ENCODE peak calls at places on chromosomes 13 and 19, in four cellular contexts. B is K562, Q is SK-N-SH, G is GM12878. R is an unnamed sample.

GRCh38 chr19:34681478-34681877 is 4.0 kb downstream of the ZNF302 start:
- DNase-seq in B (no peak), Q (no peak), G (no peak), R (no peak)

GRCh38 chr13:47287291-47287751 is 390.5 kb upstream of the HTR2A start:
- DNase-seq in Q (no peak), G (no peak), B (no peak), R (no peak)

GRCh38 chr19:50209131-50209530 is 5.7 kb downstream of the MYH14 start:
- DNase-seq in B (no peak), Q (no peak), G (no peak), R (no peak)

GRCh38 chr19:46574533-46574932 is 26.6 kb upstream of the CALM3 start:
- DNase-seq in Q (peak; percentile 21), B (peak; percentile 59), G (no peak), R (no peak)

GRCh38 chr19:658916-659839 is 3.8 kb downstream of the RNF126 start:
- DNase-seq in Q (no peak), B (no peak), G (no peak), R (no peak)

GRCh38 chr19:18543814-18544475 is 572 bp upstream of the FKBP8 start:
- DNase-seq in B (peak; percentile 99), Q (no peak), G (peak; percentile 72), R (peak; percentile 23)

GRCh38 chr13:73090116-73090811 is 31.5 kb downstream of the KLF5 start:
- DNase-seq in Q (no peak), B (peak; percentile 45), G (no peak), R (peak; percentile 95)

GRCh38 chr19:47272448-47273312 is 2.0 kb upstream of the INAFM1 start:
- DNase-seq in G (no peak), B (peak; percentile 84), Q (no peak), R (no peak)

GRCh38 chr19:39496063-39496462 is 2.7 kb upstream of the DLL3 start:
- DNase-seq in B (no peak), G (no peak), Q (no peak), R (no peak)

GRCh38 chr13:100274942-100275506 is 186.1 kb downstream of the PCCA start:
- DNase-seq in B (peak; percentile 9), G (no peak), Q (no peak), R (peak; percentile 3)

GRCh38 chr19:54114340-54114826 is 1.1 kb downstream of the TFPT start:
- DNase-seq in G (no peak), Q (peak; percentile 52), B (peak; percentile 21), R (no peak)

GRCh38 chr19:35313614-35314013 is 15.4 kb upstream of the CD22 start:
- DNase-seq in B (no peak), G (no peak), Q (no peak), R (no peak)

GRCh38 chr13:102870677-102871415 is 25.0 kb downstream of the ERCC5 start:
- DNase-seq in G (no peak), B (peak; percentile 58), Q (peak; percentile 79), R (peak; percentile 39)

GRCh38 chr19:17479325-17479791 is 9.0 kb downstream of the SLC27A1 start:
- DNase-seq in Q (no peak), G (no peak), B (no peak), R (no peak)

GRCh38 chr19:55189424-55189823 is 9.3 kb upstream of the SYT5 start:
- DNase-seq in B (no peak), G (no peak), Q (no peak), R (no peak)

GRCh38 chr19:12159773-12160414 is 3.0 kb upstream of the ZNF136 start:
- DNase-seq in G (no peak), Q (peak; percentile 48), B (no peak), R (no peak)

GRCh38 chr19:33186431-33186830 is 7.7 kb upstream of the LRP3 start:
- DNase-seq in G (no peak), Q (no peak), B (no peak), R (no peak)

GRCh38 chr13:113427562-113428468 is 25.5 kb downstream of the ADPRHL1 start:
- DNase-seq in G (no peak), Q (no peak), B (no peak), R (no peak)

GRCh38 chr13:112980441-112980840 is 11.4 kb downstream of the MCF2L start:
- DNase-seq in Q (peak; percentile 85), G (no peak), B (no peak), R (no peak)

GRCh38 chr19:46787331-46788100 is 878 bp downstream of the SLC1A5 start:
- DNase-seq in Q (peak; percentile 74), G (no peak), B (peak; percentile 67), R (peak; percentile 54)

GRCh38 chr19:3455960-3456601 is 24.2 kb downstream of the SMIM24 start:
- DNase-seq in B (no peak), Q (peak; percentile 32), G (no peak), R (no peak)

GRCh38 chr19:1655131-1655981 is 2.9 kb upstream of the TCF3 start:
- DNase-seq in G (no peak), Q (no peak), B (no peak), R (no peak)

GRCh38 chr19:51219307-51219706 is 5.6 kb upstream of the CD33 start:
- DNase-seq in B (no peak), Q (no peak), G (no peak), R (no peak)

GRCh38 chr13:75635101-75635620 is 969 bp upstream of the LMO7 start:
- DNase-seq in Q (no peak), G (no peak), B (no peak), R (peak; percentile 24)

GRCh38 chr13:111789420-111789819 is 277.5 kb upstream of the SOX1 start:
- DNase-seq in G (no peak), B (no peak), Q (no peak), R (no peak)

GRCh38 chr19:34639491-34640085 is 37.4 kb downstream of the SCGB2B2 start:
- DNase-seq in G (peak; percentile 13), Q (peak; percentile 43), B (peak; percentile 80), R (peak; percentile 82)

GRCh38 chr19:17406039-17406886 is 833 bp upstream of the BST2 start:
- DNase-seq in Q (peak; percentile 10), B (peak; percentile 49), G (no peak), R (no peak)

GRCh38 chr13:100506154-100506553 is 82.4 kb downstream of the GGACT start:
- DNase-seq in Q (no peak), G (no peak), B (no peak), R (no peak)

GRCh38 chr19:43229315-43229714 is 23.9 kb upstream of the PSG4 start:
- DNase-seq in Q (no peak), B (peak; percentile 46), G (no peak), R (peak; percentile 25)

GRCh38 chr13:94168784-94169512 is 310.5 kb downstream of the DCT start:
- DNase-seq in B (no peak), Q (no peak), G (no peak), R (no peak)

GRCh38 chr13:94174009-94174408 is 305.5 kb downstream of the DCT start:
- DNase-seq in Q (no peak), B (no peak), G (no peak), R (no peak)

GRCh38 chr13:94175076-94175475 is 304.4 kb downstream of the DCT start:
- DNase-seq in G (no peak), B (no peak), Q (no peak), R (peak; percentile 46)

GRCh38 chr13:94173312-94173854 is 306.1 kb downstream of the DCT start:
- DNase-seq in G (no peak), B (no peak), Q (no peak), R (no peak)

DNA sequence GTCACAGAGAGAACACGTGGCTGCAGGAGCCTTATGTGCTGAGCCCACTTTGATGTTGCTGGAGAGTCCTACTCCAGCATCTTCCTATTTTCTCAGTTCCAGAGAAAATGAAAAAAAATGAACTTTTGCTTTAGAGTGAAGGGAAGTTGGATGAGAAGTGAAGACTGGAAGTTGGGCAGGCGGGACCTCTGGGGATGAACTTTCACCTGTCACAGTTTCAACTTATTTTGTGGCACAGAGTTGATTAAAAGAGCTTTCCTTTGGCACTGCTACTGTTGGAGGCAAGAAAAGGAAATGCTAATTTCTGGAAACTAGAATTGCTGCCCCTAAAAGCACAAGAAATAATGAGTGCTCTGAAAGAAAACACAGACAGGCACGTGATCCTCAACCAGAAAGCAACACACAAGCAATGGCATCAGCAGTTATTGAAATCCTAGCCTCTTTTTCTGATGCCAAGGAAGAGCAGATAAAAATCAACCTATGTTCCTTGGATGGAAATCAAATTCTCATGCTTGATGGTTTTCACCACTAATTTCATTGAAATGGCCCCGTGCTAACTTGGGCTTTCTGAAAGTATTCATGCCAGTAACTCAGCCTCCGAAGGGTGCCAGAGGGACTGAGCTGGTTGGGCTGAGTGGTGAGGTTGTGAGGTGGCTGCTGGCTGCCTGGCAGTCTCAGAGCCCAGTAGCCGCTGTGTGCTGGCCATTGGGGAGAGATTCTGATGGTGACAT is 309.5 kb downstream of the DCT start:
- DNase-seq in B (no peak), Q (no peak), G (no peak), R (no peak)
- TF ChIP-seq ZBTB33 in B (no peak), Q (no peak), G (no peak), R (no peak)

DNA sequence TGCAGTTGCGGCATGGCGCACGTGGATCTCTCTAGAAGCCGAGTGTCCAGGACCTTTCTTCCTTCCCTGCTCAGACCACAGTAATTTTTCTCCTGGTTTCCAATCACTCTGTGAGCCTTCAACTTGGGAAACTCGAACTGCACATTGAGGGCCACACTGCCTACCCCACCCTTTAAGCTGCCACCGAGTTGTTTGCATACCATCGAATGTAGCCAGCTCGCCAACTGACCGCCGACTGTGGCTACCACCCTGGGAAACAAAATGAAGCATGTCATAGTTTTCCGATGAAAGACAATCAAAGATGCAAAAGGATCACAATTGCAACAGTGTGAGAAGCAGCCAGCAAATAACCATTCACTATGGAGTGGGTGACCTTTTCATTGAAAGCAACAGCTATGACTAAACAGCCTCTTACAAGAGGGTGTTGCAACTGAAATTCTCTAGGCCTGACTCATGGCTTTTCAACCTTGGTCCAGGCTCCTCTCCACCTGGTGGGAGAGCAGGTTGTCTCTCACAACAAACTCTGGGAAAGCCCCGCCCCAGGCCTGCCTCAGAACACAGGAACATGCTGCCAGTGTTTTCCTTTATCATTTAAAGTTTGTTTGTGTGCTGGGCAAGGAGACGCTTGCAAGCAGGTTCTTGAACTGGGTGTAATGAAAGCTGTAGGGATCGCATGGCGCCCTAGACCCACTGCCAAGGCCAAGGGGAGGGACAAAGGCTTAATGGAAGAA is 141.7 kb upstream of the SERP2 start:
- DNase-seq in G (no peak), Q (no peak), B (no peak), R (peak; percentile 46)
- TF ChIP-seq TAF1 in G (no peak), Q (no peak), B (no peak), R (no peak)

DNA sequence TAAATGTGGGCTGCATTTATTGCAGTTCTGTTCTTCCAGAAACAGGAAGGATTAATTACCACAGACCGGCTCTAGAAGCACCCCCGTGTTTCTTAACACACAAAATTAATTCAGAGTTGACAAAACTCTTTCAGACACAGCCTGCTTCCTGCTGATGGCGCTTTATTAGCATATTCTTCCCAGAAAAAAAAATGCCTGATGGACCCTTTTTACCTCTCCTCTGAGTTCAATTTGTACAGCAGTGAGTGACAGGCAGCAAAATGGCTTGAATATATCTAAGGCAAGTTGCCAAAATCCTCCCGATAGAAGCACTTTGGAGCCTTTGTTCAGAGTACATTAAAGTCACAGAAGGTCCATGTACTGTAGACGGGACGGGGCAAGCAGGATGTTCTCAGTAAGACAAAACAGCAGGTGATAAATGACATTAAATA is 1171.7 kb downstream of the EFNB2 start:
- DNase-seq in B (no peak), G (no peak), Q (peak; percentile 6), R (no peak)
- TF ChIP-seq ZBTB33 in B (no peak), G (no peak), Q (no peak), R (no peak)

GRCh38 chr13:42575938-42576337 is 2.0 kb downstream of the TNFSF11 start:
- DNase-seq in B (no peak), Q (no peak), G (no peak), R (no peak)

GRCh38 chr13:42577538-42577937 is 3.6 kb downstream of the TNFSF11 start:
- DNase-seq in B (no peak), G (no peak), Q (no peak), R (no peak)

GRCh38 chr13:42571895-42572294 is 2.1 kb upstream of the TNFSF11 start:
- DNase-seq in G (no peak), B (no peak), Q (no peak), R (no peak)

GRCh38 chr13:42574011-42574410 is at the start of gene TNFSF11:
- DNase-seq in B (no peak), G (no peak), Q (peak; percentile 29), R (no peak)

GRCh38 chr13:42574435-42575311 is 721 bp downstream of the TNFSF11 start:
- DNase-seq in G (no peak), Q (peak; percentile 25), B (no peak), R (no peak)
- TF ChIP-seq TAF1 in G (no peak), Q (no peak), B (no peak), R (no peak)